ENCODE peak calls at places on chromosomes 5 and 9, in ten cellular contexts. Q is endothelial cell of umbilical vein, P is HepG2, E is suprapubic skin, G is transverse colon, S is HCT116, L is GM12878, O is GM23338, W is sigmoid colon, J is prostate gland. X is an unnamed sample.

GRCh38 chr5:168734657-168735344 is 155.6 kb upstream of the PANK3 start:
- DNase-seq in Q (no peak), P (no peak), E (peak; percentile 89), G (no peak), S (no peak), L (no peak), O (no peak), W (peak; percentile 78), J (no peak), X (no peak)

GRCh38 chr9:110141118-110141797 is 66.7 kb downstream of the C9orf152 start:
- DNase-seq in Q (peak; percentile 81), P (no peak), E (no peak), G (no peak), S (no peak), L (no peak), O (no peak), W (peak; percentile 81), J (no peak), X (peak; percentile 77)

GRCh38 chr5:68245325-68245724 is 29.8 kb downstream of the PIK3R1 start:
- DNase-seq in Q (peak; percentile 72), P (no peak), E (no peak), G (no peak), S (no peak), L (no peak), O (no peak), W (no peak), J (no peak), X (no peak)

GRCh38 chr5:157816682-157817268 is 42.2 kb downstream of the CLINT1 start:
- DNase-seq in Q (peak; percentile 40), P (no peak), E (no peak), G (no peak), S (no peak), L (no peak), O (no peak), W (no peak), J (no peak), X (no peak)

GRCh38 chr5:34676409-34676808 is 20.3 kb downstream of the RAI14 start:
- DNase-seq in Q (no peak), P (no peak), E (no peak), G (no peak), S (no peak), L (no peak), O (no peak), W (no peak), J (no peak), X (no peak)

GRCh38 chr9:69452110-69452780 is 127.2 kb downstream of the ENTREP1 start:
- DNase-seq in Q (no peak), P (no peak), E (no peak), G (no peak), S (no peak), L (no peak), O (no peak), W (no peak), J (no peak), X (no peak)

GRCh38 chr9:68979538-68980314 is 34.2 kb downstream of the PRKACG start:
- DNase-seq in Q (no peak), P (no peak), E (no peak), G (peak; percentile 26), S (no peak), L (no peak), O (no peak), W (peak; percentile 87), J (no peak), X (no peak)

GRCh38 chr9:112050544-112051475 is 124.3 kb downstream of the SUSD1 start:
- DNase-seq in Q (peak; percentile 92), P (peak; percentile 91), E (no peak), G (peak; percentile 59), S (no peak), L (no peak), O (no peak), W (peak; percentile 83), J (peak; percentile 14), X (no peak)

GRCh38 chr5:59724482-59725392 is 168.8 kb downstream of the PDE4D start:
- DNase-seq in Q (peak; percentile 39), P (peak; percentile 15), E (no peak), G (peak; percentile 26), S (peak; percentile 12), L (no peak), O (peak; percentile 76), W (no peak), J (no peak), X (no peak)

GRCh38 chr5:8585230-8586018 is 716.5 kb downstream of the MTRR start:
- DNase-seq in Q (no peak), P (no peak), E (no peak), G (no peak), S (no peak), L (no peak), O (peak; percentile 48), W (no peak), J (no peak), X (no peak)

GRCh38 chr5:125528881-125529280 is 782.4 kb upstream of the ZNF608 start:
- DNase-seq in Q (no peak), P (no peak), E (no peak), G (no peak), S (no peak), L (no peak), O (peak; percentile 2), W (no peak), J (no peak), X (no peak)

GRCh38 chr9:133489253-133490190 is 10.6 kb upstream of the SLC2A6 start:
- DNase-seq in Q (no peak), P (no peak), E (no peak), G (no peak), S (no peak), L (no peak), O (no peak), W (no peak), J (no peak), X (no peak)

GRCh38 chr5:4230905-4231561 is 635.4 kb downstream of the IRX1 start:
- DNase-seq in Q (no peak), P (no peak), E (no peak), G (no peak), S (no peak), L (no peak), O (peak; percentile 31), W (no peak), J (no peak), X (no peak)

GRCh38 chr9:92963831-92964606 is 16.7 kb downstream of the FGD3 start:
- DNase-seq in Q (no peak), P (peak; percentile 39), E (peak; percentile 77), G (peak; percentile 59), S (no peak), L (peak; percentile 80), O (no peak), W (no peak), J (no peak), X (peak; percentile 45)
- H3K4me1 ChIP-seq in Q (no peaks in the 10 kb centered on the region), P (peaks cover 34% of the 10 kb centered on the region), E (peaks cover 6% of the 10 kb centered on the region), G (no peaks in the 10 kb centered on the region), S (no peaks in the 10 kb centered on the region), L (peaks cover 32% of the 10 kb centered on the region), O (no peaks in the 10 kb centered on the region), W (no peaks in the 10 kb centered on the region), J (no peaks in the 10 kb centered on the region), X (no peaks in the 10 kb centered on the region)

DNA sequence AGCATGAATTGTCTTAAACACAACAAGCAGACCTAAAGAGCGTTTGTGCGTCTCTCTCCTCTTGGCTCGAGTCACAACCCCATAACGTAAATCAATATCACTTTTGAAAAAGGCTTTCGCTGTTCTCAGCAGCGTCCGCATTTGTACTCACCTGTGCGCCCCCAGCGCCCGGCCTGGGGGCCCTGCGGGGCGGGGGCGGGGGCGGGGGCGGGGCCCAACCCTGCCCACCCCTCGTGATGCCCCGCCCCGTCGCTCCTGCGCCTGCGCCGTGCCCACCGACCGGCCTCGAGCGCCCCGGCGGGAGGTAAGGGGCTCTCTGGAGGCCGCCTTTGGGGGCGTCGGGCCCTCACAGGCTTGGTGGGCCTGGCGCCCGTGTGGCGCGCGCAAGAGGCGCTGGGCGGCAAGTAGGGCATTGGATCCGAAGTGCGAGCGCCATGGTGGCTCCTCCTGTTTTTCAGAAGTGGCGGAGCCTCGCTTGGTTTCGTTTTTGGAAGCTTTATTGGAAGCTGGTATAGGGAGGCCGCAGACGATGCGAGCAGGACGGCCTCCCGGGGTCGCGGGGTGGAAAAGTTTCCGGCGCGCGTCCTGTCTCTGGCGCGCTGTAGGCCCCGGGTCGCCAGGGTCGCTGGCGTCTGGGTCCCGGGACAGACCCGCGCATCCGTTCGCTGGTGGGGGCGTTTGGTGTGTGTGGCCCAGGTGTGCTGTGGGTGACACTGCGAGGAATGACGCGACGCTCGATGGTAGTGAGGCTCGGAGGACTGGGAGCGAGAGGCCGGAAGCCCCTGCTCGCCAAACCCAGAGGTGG is at the start of gene STX17:
- DNase-seq in Q (peak; percentile 77), P (peak; percentile 61), E (peak; percentile 87), G (peak; percentile 83), S (peak; percentile 54), L (peak; percentile 16), O (peak; percentile 79), W (peak; percentile 81), J (peak; percentile 73), X (peak; percentile 71)
- TF ChIP-seq POLR2AphosphoS5 in Q (peak; percentile 69), P (peak; percentile 85), E (peak; percentile 8), G (peak; percentile 67), S (peak; percentile 92), L (peak; percentile 71), O (peak; percentile 91), W (peak; percentile 96), J (peak; percentile 74), X (peak; percentile 93)

GRCh38 chr9:93092171-93092991 is 3.6 kb upstream of the CARD19 start:
- DNase-seq in Q (no peak), P (no peak), E (peak; percentile 50), G (peak; percentile 7), S (no peak), L (no peak), O (no peak), W (peak; percentile 64), J (no peak), X (peak; percentile 27)
- H3K27ac ChIP-seq in Q (no peak overlapping the region), P (no peak overlapping the region), E (no peak overlapping the region), G (no peak overlapping the region), S (peak overlapping the region; percentile 7), L (peak overlapping the region; percentile 99), O (no peak overlapping the region), W (peak overlapping the region; percentile 7), J (no peak overlapping the region), X (peak overlapping the region; percentile 94)

DNA sequence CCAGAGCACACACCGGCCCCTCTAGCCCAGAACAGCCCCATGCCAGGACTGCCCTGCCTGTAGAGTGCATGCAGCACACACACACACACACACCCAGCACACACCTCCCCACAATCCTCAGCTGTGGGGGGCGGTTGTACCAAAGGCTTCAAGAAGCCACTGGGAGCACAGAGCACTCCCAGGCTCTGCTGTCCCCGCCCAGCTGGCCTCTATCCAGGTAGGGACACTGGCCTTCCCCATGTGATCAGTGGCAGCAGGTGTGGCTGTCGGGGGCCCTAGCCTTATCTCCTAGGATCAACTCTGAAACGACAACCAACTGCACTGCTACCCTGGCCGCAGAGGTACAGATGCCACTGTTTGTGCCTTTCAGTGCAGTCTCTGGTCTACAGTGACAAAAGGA is 2.0 kb downstream of the ANAPC2 start:
- DNase-seq in Q (no peak), P (no peak), E (no peak), G (no peak), S (no peak), L (no peak), O (no peak), W (no peak), J (no peak), X (no peak)
- H3K4me1 ChIP-seq in Q (peaks cover 17% of the 10 kb centered on the region), P (peaks cover 28% of the 10 kb centered on the region), E (peaks cover 45% of the 10 kb centered on the region), G (peaks cover 36% of the 10 kb centered on the region), S (peaks cover 33% of the 10 kb centered on the region), L (peaks cover 22% of the 10 kb centered on the region), O (peaks cover 13% of the 10 kb centered on the region), W (no peaks in the 10 kb centered on the region), J (peaks cover 27% of the 10 kb centered on the region), X (peaks cover 31% of the 10 kb centered on the region)

X was measured in breast epithelium.